ENCODE peak calls at places on chromosome 18, in four cellular contexts. One of them, this sample, is unnamed.

GRCh38 chr18:54983041-54983686 is 23.9 kb upstream of the CCDC68 start:
- DNase-seq in IMR-90: peak; percentile 76
- DNase-seq in K562: peak; percentile 48
- DNase-seq in GM12878: no peak
- DNase-seq in this sample: peak; percentile 59

GRCh38 chr18:32847719-32848118 is 74.9 kb upstream of the KLHL14 start:
- DNase-seq in IMR-90: no peak
- DNase-seq in K562: no peak
- DNase-seq in GM12878: no peak
- DNase-seq in this sample: no peak

GRCh38 chr18:2222270-2223185 is 348.8 kb downstream of the METTL4 start:
- DNase-seq in IMR-90: no peak
- DNase-seq in K562: no peak
- DNase-seq in GM12878: no peak
- DNase-seq in this sample: peak; percentile 4

GRCh38 chr18:47883771-47884413 is 46.6 kb downstream of the SMAD2 start:
- DNase-seq in IMR-90: peak; percentile 76
- DNase-seq in K562: no peak
- DNase-seq in GM12878: no peak
- DNase-seq in this sample: peak; percentile 11

GRCh38 chr18:35862115-35862640 is 110.3 kb upstream of the RMP24 start:
- DNase-seq in IMR-90: no peak
- DNase-seq in K562: no peak
- DNase-seq in GM12878: no peak
- DNase-seq in this sample: no peak

GRCh38 chr18:79797518-79798345 is at the start of gene KCNG2:
- DNase-seq in IMR-90: no peak
- DNase-seq in K562: no peak
- DNase-seq in GM12878: no peak
- DNase-seq in this sample: no peak

GRCh38 chr18:31603335-31603734 is 11.7 kb downstream of the TTR start:
- DNase-seq in IMR-90: no peak
- DNase-seq in K562: no peak
- DNase-seq in GM12878: no peak
- DNase-seq in this sample: no peak

GRCh38 chr18:5309888-5310470 is 14.5 kb upstream of the ZBTB14 start:
- DNase-seq in IMR-90: no peak
- DNase-seq in K562: no peak
- DNase-seq in GM12878: peak; percentile 48
- DNase-seq in this sample: no peak

GRCh38 chr18:79953921-79954651 is 2.6 kb upstream of the SLC66A2 start:
- DNase-seq in IMR-90: no peak
- DNase-seq in K562: no peak
- DNase-seq in GM12878: no peak
- DNase-seq in this sample: no peak

GRCh38 chr18:68608861-68609465 is 105.9 kb downstream of the TMX3 start:
- DNase-seq in IMR-90: no peak
- DNase-seq in K562: no peak
- DNase-seq in GM12878: no peak
- DNase-seq in this sample: no peak

GRCh38 chr18:68147728-68148127 is 567.2 kb downstream of the TMX3 start:
- DNase-seq in IMR-90: peak; percentile 45
- DNase-seq in K562: no peak
- DNase-seq in GM12878: no peak
- DNase-seq in this sample: no peak

GRCh38 chr18:34097312-34097711 is 127.4 kb downstream of the NOL4 start:
- DNase-seq in IMR-90: no peak
- DNase-seq in K562: no peak
- DNase-seq in GM12878: no peak
- DNase-seq in this sample: no peak

GRCh38 chr18:8706545-8706980 is 1.2 kb downstream of the MTCL1 start:
- DNase-seq in IMR-90: peak; percentile 16
- DNase-seq in K562: peak; percentile 32
- DNase-seq in GM12878: no peak
- DNase-seq in this sample: no peak
- H3K4me3 ChIP-seq in IMR-90: peak overlapping the region; percentile 93
- H3K4me3 ChIP-seq in K562: peak overlapping the region; percentile 52
- H3K4me3 ChIP-seq in GM12878: peak overlapping the region; percentile 11
- H3K4me3 ChIP-seq in this sample: peak overlapping the region; percentile 89

GRCh38 chr18:60067426-60068210 is 167.8 kb downstream of the PMAIP1 start:
- DNase-seq in IMR-90: no peak
- DNase-seq in K562: no peak
- DNase-seq in GM12878: no peak
- DNase-seq in this sample: no peak
- TF ChIP-seq POLR2A in IMR-90: no peak
- TF ChIP-seq POLR2A in K562: no peak
- TF ChIP-seq POLR2A in GM12878: no peak
- TF ChIP-seq POLR2A in this sample: no peak

GRCh38 chr18:12652861-12653401 is 5.0 kb downstream of the SPIRE1 start:
- DNase-seq in IMR-90: peak; percentile 46
- DNase-seq in K562: no peak
- DNase-seq in GM12878: no peak
- DNase-seq in this sample: peak; percentile 34
- TF ChIP-seq FOS in IMR-90: peak; percentile 6
- TF ChIP-seq FOS in K562: no peak
- TF ChIP-seq FOS in GM12878: no peak
- TF ChIP-seq FOS in this sample: no peak

GRCh38 chr18:11955299-11956029 is 25.8 kb upstream of the IMPA2 start:
- DNase-seq in IMR-90: peak; percentile 87
- DNase-seq in K562: peak; percentile 29
- DNase-seq in GM12878: no peak
- DNase-seq in this sample: peak; percentile 87
- H3K4me3 ChIP-seq in IMR-90: no peak overlapping the region
- H3K4me3 ChIP-seq in K562: no peak overlapping the region
- H3K4me3 ChIP-seq in GM12878: no peak overlapping the region
- H3K4me3 ChIP-seq in this sample: no peak overlapping the region

GRCh38 chr18:6613581-6613980 is 115.9 kb upstream of the ARHGAP28 start:
- DNase-seq in IMR-90: no peak
- DNase-seq in K562: no peak
- DNase-seq in GM12878: no peak
- DNase-seq in this sample: no peak
- TF ChIP-seq POLR2A in IMR-90: no peak
- TF ChIP-seq POLR2A in K562: no peak
- TF ChIP-seq POLR2A in GM12878: no peak
- TF ChIP-seq POLR2A in this sample: no peak

DNA sequence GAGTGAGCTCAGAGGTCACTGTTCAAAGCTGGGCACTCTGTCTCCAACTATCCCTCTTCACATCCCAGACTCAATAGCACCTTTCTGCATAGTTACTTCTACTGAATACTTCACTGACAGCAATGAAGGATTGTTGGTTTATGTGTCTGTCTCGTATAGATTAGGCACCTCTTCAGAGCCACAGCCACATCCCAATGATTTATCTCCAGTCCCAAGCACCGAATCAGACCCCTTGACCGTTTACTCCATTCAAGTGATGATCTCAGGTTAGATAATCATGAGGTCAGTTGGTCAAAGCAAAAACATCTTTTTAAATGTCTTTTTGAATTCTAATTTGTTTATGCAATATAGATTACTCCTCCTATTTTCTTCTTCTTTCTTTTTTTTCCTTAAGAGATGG is 14.7 kb downstream of the NEDD4L start:
- DNase-seq in IMR-90: peak; percentile 42
- DNase-seq in K562: no peak
- DNase-seq in GM12878: no peak
- DNase-seq in this sample: no peak
- TF ChIP-seq FOS in IMR-90: no peak
- TF ChIP-seq FOS in K562: no peak
- TF ChIP-seq FOS in GM12878: no peak
- TF ChIP-seq FOS in this sample: no peak

GRCh38 chr18:8799593-8799992 is 94.2 kb downstream of the MTCL1 start:
- DNase-seq in IMR-90: peak; percentile 63
- DNase-seq in K562: no peak
- DNase-seq in GM12878: no peak
- DNase-seq in this sample: no peak
- H3K4me3 ChIP-seq in IMR-90: no peak overlapping the region
- H3K4me3 ChIP-seq in K562: no peak overlapping the region
- H3K4me3 ChIP-seq in GM12878: no peak overlapping the region
- H3K4me3 ChIP-seq in this sample: no peak overlapping the region

GRCh38 chr18:812673-813404 is 797 bp upstream of the YES1 start:
- DNase-seq in IMR-90: peak; percentile 82
- DNase-seq in K562: peak; percentile 75
- DNase-seq in GM12878: peak; percentile 39
- DNase-seq in this sample: peak; percentile 88

GRCh38 chr18:811192-812122 is 585 bp downstream of the YES1 start:
- DNase-seq in IMR-90: peak; percentile 26
- DNase-seq in K562: no peak
- DNase-seq in GM12878: no peak
- DNase-seq in this sample: peak; percentile 41

GRCh38 chr18:813405-814071 is 1.5 kb upstream of the YES1 start:
- DNase-seq in IMR-90: no peak
- DNase-seq in K562: no peak
- DNase-seq in GM12878: no peak
- DNase-seq in this sample: no peak

GRCh38 chr18:809985-810642 is 1.9 kb downstream of the YES1 start:
- DNase-seq in IMR-90: no peak
- DNase-seq in K562: no peak
- DNase-seq in GM12878: peak; percentile 60
- DNase-seq in this sample: no peak

GRCh38 chr18:812123-812672 is at the start of gene YES1:
- DNase-seq in IMR-90: peak; percentile 61
- DNase-seq in K562: peak; percentile 96
- DNase-seq in GM12878: no peak
- DNase-seq in this sample: peak; percentile 82
- TF ChIP-seq POLR2A in IMR-90: no peak
- TF ChIP-seq POLR2A in K562: no peak
- TF ChIP-seq POLR2A in GM12878: peak; percentile 74
- TF ChIP-seq POLR2A in this sample: peak; percentile 63

GRCh38 chr18:13799396-13799795 is 24.6 kb upstream of the MC5R start:
- DNase-seq in IMR-90: no peak
- DNase-seq in K562: no peak
- DNase-seq in GM12878: no peak
- DNase-seq in this sample: no peak

GRCh38 chr18:13796515-13796914 is 27.4 kb upstream of the MC5R start:
- DNase-seq in IMR-90: no peak
- DNase-seq in K562: no peak
- DNase-seq in GM12878: no peak
- DNase-seq in this sample: no peak

GRCh38 chr18:13797157-13797611 is 26.8 kb upstream of the MC5R start:
- DNase-seq in IMR-90: no peak
- DNase-seq in K562: no peak
- DNase-seq in GM12878: no peak
- DNase-seq in this sample: peak; percentile 80

GRCh38 chr18:13791181-13791580 is 32.8 kb upstream of the MC5R start:
- DNase-seq in IMR-90: peak; percentile 2
- DNase-seq in K562: no peak
- DNase-seq in GM12878: no peak
- DNase-seq in this sample: no peak

DNA sequence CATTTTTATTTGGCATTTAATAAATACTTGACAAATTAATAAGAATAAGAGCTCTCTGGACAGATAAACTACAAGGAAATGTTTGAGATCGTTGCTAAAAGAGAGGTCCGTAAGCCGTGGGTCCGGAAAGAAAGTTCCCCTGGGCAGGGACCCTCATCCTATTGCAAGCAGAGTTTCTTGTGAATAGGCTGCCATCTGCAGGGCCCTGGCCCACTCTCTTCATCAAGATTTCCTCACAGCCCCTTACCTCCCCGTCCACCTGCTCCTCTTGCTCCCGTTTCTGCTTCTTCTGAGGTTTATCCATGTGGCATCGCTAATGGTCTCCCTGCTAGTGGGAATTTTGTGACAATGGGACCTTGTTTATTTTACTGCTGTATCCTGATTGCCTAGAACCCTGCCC is 30.1 kb upstream of the MC5R start:
- DNase-seq in IMR-90: no peak
- DNase-seq in K562: no peak
- DNase-seq in GM12878: no peak
- DNase-seq in this sample: no peak
- TF ChIP-seq FOS in IMR-90: no peak
- TF ChIP-seq FOS in K562: no peak
- TF ChIP-seq FOS in GM12878: no peak
- TF ChIP-seq FOS in this sample: no peak

This sample was measured in endothelial cell of umbilical vein.